ENCODE peak calls at places on chromosomes 3 and 15, in five cellular contexts. L is psoas muscle, N is WERI-Rb-1, G is tibial artery, H is ovary. A is an unnamed sample.

GRCh38 chr3:177431525-177432255 is 234.4 kb upstream of the TBL1XR1 start:
- DNase-seq in N (no peak), G (no peak), H (no peak), L (no peak), A (no peak)

GRCh38 chr3:25448750-25449684 is 21.0 kb downstream of the RARB start:
- DNase-seq in G (peak), N (no peak), L (peak), H (peak), A (peak)

GRCh38 chr15:70033529-70034140 is 64.1 kb downstream of the TLE3 start:
- DNase-seq in H (peak), L (no peak), G (peak), N (peak), A (no peak)

GRCh38 chr3:125202197-125202596 is 10.4 kb downstream of the SLC12A8 start:
- DNase-seq in L (no peak), G (no peak), H (no peak), N (no peak), A (no peak)

GRCh38 chr3:124140751-124141150 is 148.8 kb upstream of the ROPN1 start:
- DNase-seq in L (no peak), N (no peak), G (no peak), H (no peak), A (no peak)

GRCh38 chr15:31254431-31255175 is 72.0 kb upstream of the KLF13 start:
- DNase-seq in N (no peak), G (no peak), H (no peak), L (no peak), A (no peak)

GRCh38 chr3:125079675-125080045 is 23.9 kb upstream of the HEG1 start:
- DNase-seq in H (no peak), N (no peak), L (no peak), G (no peak), A (no peak)

GRCh38 chr15:92958105-92958504 is 58.0 kb downstream of the CHD2 start:
- DNase-seq in N (no peak), L (no peak), G (no peak), H (no peak), A (no peak)

GRCh38 chr15:77904901-77905300 is 172.6 kb downstream of the TBC1D2B start:
- DNase-seq in H (no peak), N (no peak), G (no peak), L (no peak), A (no peak)

GRCh38 chr3:180820400-180820799 is 92.1 kb upstream of the FXR1 start:
- DNase-seq in L (no peak), G (no peak), H (no peak), N (no peak), A (no peak)

GRCh38 chr15:31352283-31352880 is 25.7 kb downstream of the KLF13 start:
- DNase-seq in N (peak), H (no peak), L (peak), G (no peak), A (peak)

GRCh38 chr3:128849776-128850542 is 29.5 kb upstream of the ACAD9 start:
- DNase-seq in G (no peak), L (no peak), H (no peak), N (peak), A (no peak)

GRCh38 chr15:76229266-76229665 is 82.0 kb downstream of the ETFA start:
- DNase-seq in L (no peak), N (no peak), H (no peak), G (no peak), A (no peak)

GRCh38 chr3:7536510-7536909 is 675.6 kb downstream of the GRM7 start:
- DNase-seq in H (no peak), G (peak), N (no peak), L (no peak), A (no peak)

GRCh38 chr3:110579841-110580550 is 491.6 kb upstream of the NECTIN3 start:
- DNase-seq in N (no peak), G (no peak), H (no peak), L (no peak), A (no peak)

GRCh38 chr3:41684802-41685740 is 276.8 kb downstream of the ULK4 start:
- DNase-seq in G (no peak), N (no peak), L (no peak), H (no peak), A (no peak)

GRCh38 chr3:169666501-169667379 is 3.2 kb upstream of the MECOM start:
- DNase-seq in N (no peak), G (no peak), H (no peak), L (no peak), A (no peak)

GRCh38 chr3:169666079-169666436 is 2.5 kb upstream of the MECOM start:
- DNase-seq in N (no peak), L (no peak), G (no peak), H (no peak), A (no peak)

GRCh38 chr3:169667380-169667671 is 3.8 kb upstream of the MECOM start:
- DNase-seq in L (no peak), H (no peak), G (no peak), N (no peak), A (no peak)

GRCh38 chr3:169664034-169664820 is 715 bp upstream of the MECOM start:
- DNase-seq in H (no peak), N (no peak), G (no peak), L (no peak), A (no peak)

DNA sequence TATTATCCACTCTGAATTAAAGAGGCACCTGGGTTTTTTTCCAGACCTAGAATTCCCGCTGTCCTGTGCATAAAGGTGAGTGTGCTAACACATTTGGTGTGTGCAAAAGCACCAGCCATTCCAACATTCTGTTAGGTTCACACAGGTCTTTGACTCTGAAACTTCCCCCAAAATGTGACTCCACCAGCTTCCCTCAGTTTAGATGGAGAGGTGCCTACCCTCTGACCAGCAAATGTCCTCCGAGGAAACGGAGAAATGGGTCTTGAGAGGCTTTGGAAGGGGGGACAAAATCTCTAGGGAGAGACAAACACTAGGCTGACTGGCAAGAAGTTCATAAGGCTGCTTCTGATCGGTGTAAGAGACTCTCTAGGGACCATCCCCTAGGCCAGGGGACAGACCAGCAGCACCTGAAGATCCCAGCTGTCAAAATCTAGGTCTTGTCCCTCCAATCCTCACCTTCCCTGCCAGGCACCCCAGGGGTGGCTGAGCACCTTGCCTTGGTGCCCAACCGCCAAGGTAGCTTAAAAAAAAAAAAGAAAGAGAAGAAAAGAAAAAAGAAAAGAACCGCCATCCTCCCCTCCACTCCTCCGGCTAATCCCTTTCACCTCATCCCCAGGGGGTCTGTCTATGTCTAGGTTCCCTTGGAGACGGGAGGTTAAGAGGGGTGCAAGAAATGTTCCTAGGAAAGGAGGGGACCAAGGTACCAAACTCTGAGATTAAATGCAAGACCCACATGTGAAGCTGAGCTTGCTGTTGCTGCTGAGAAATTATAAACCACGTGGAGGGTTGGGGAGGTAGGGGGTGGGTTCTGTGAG is 2.0 kb upstream of the MECOM start:
- DNase-seq in N (no peak), H (no peak), L (no peak), G (no peak), A (no peak)
- TF ChIP-seq CTCF in N (no peak), H (no peak), L (no peak), G (no peak), A (no peak)

GRCh38 chr15:94673801-94674200 is 442.4 kb downstream of the MCTP2 start:
- DNase-seq in G (no peak), H (no peak), L (no peak), N (no peak), A (no peak)
- H3K4me3 ChIP-seq in G (peak), H (no peak), L (no peak), N (no peak), A (no peak)

DNA sequence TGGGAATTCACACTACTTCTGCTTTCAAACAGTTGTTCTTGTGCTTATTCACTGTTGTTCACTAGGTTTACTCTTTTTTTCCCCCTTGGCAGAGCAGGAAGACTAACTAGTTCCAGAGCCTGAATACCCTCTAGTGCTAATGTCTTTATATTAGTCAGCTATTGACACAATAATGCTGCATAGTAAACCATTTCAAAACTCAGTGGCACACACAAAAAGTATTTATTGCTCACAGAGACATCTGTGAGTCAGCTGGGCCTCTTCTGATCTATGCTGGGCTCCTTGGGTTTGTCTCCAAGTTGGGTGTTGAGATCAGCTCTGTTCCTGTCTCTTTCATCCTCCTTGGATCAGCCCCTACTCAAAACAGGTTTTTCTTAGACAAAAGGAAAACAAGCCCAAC is 51.1 kb downstream of the RSRC1 start:
- DNase-seq in G (no peak), H (no peak), L (no peak), N (no peak), A (no peak)
- TF ChIP-seq CTCF in G (no peak), H (no peak), L (no peak), N (no peak), A (no peak)

GRCh38 chr15:25436707-25437106 is 2.1 kb downstream of the UBE3A start:
- DNase-seq in L (no peak), G (no peak), H (no peak), N (no peak), A (no peak)
- H3K4me3 ChIP-seq in L (peak), G (peak), H (peak), N (no peak), A (peak)

DNA sequence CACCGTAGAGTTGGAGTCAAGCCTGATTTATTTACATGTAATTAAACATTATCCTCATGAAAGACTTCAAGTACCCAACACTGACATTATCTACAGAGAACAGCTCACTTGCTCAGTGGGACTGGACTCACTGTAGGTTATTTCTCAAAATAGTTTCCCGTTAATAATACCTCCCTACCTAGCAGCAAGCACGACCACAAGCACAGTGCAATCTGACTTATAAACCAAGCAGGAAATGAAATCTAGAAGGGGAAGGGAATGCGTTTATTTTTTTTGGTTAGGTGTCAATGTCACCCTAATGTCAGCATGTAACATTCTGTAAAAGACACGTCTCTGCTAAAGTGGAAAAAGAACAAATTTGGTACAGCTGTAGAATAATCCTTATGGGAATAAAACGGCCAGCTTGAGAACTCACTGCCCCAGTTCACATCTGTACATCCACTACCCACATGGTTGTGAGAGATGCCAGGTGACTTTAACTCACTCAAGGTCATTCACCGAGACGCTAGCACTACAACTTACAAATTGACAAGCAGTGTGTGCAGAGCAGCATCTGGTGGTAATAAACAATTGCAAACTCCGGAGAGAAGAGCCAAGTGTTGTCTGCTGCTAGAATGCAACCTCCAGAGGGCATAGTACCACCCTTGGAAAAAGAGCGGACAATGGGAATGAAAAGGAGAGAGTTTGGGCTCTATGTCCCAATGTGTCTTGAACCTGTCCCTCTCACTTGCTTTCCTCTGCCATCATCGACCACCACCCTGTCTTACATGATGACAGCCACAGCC is 242.5 kb downstream of the CADPS start:
- DNase-seq in L (no peak), G (no peak), H (no peak), N (no peak), A (no peak)
- TF ChIP-seq CTCF in L (no peak), G (no peak), H (no peak), N (no peak), A (peak)

GRCh38 chr3:194688946-194689345 is 3.3 kb downstream of the FAM43A start:
- DNase-seq in N (no peak), H (no peak), L (no peak), G (no peak), A (no peak)
- H3K4me3 ChIP-seq in N (no peak), H (no peak), L (peak), G (no peak), A (no peak)

DNA sequence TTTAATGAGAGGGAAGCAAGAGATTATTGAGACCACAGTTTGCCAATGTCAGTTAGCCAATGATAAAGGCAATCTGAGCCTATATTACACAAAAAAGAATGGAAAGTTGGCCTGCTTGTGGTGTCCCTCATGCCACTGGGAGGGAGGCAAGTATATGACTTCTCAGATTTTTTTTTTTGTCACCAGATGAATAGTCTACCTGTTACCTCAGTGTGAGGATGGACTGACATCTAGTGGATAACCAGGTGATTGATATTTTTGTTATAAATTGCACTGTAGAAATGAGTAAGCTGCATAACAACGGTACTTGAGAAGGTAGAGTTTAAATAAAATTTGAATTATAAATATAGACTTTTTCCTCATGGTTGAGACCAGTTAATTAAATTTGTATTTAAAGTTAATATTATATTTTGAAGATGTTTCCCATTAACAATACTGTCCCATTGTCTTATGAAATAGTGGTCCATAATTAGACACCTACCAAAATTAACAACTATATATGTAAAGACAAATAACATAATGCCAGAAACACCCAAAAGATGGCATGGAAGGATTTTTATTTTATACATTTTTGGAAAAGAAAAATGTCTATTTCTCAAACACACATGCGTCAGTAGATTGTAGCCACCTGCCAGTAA is 237.8 kb upstream of the GADL1 start:
- DNase-seq in G (no peak), N (no peak), H (no peak), L (no peak), A (peak)
- TF ChIP-seq CTCF in G (peak), N (peak), H (no peak), L (peak), A (peak)

A was measured in retinal pigment epithelial cell.